ENCODE peak calls at places on chromosome 9, in six cellular contexts. One of them, this sample, is unnamed.

GRCh38 chr9:110391826-110392485 is 54.3 kb upstream of the TXNDC8 start:
- DNase-seq in GM12878: no peak
- DNase-seq in HepG2: no peak
- DNase-seq in SK-N-SH: no peak
- DNase-seq in A549: no peak
- DNase-seq in K562: no peak
- DNase-seq in this sample: no peak

GRCh38 chr9:12760758-12761157 is 14.1 kb upstream of the LURAP1L start:
- DNase-seq in GM12878: no peak
- DNase-seq in K562: no peak
- DNase-seq in HepG2: no peak
- DNase-seq in A549: no peak
- DNase-seq in SK-N-SH: no peak
- DNase-seq in this sample: no peak

GRCh38 chr9:93111371-93112115 is 15.5 kb downstream of the CARD19 start:
- DNase-seq in A549: no peak
- DNase-seq in HepG2: peak
- DNase-seq in SK-N-SH: no peak
- DNase-seq in K562: no peak
- DNase-seq in GM12878: no peak
- DNase-seq in this sample: no peak

GRCh38 chr9:73137286-73137899 is 14.3 kb upstream of the ANXA1 start:
- DNase-seq in GM12878: no peak
- DNase-seq in K562: no peak
- DNase-seq in SK-N-SH: no peak
- DNase-seq in HepG2: no peak
- DNase-seq in A549: no peak
- DNase-seq in this sample: no peak

GRCh38 chr9:19782005-19782404 is 6.8 kb downstream of the SLC24A2 start:
- DNase-seq in HepG2: no peak
- DNase-seq in GM12878: no peak
- DNase-seq in A549: no peak
- DNase-seq in K562: no peak
- DNase-seq in SK-N-SH: no peak
- DNase-seq in this sample: no peak

GRCh38 chr9:112041536-112042243 is 133.4 kb downstream of the SUSD1 start:
- DNase-seq in HepG2: peak
- DNase-seq in A549: peak
- DNase-seq in K562: no peak
- DNase-seq in GM12878: no peak
- DNase-seq in SK-N-SH: no peak
- DNase-seq in this sample: peak

GRCh38 chr9:123135458-123135857 is 102.0 kb downstream of the GPR21 start:
- DNase-seq in HepG2: no peak
- DNase-seq in A549: no peak
- DNase-seq in K562: no peak
- DNase-seq in SK-N-SH: no peak
- DNase-seq in GM12878: no peak
- DNase-seq in this sample: no peak

GRCh38 chr9:92100237-92100911 is 14.8 kb downstream of the SPTLC1 start:
- DNase-seq in HepG2: no peak
- DNase-seq in A549: peak
- DNase-seq in GM12878: no peak
- DNase-seq in K562: no peak
- DNase-seq in SK-N-SH: no peak
- DNase-seq in this sample: peak

GRCh38 chr9:16656432-16657169 is 213.9 kb downstream of the BNC2 start:
- DNase-seq in HepG2: no peak
- DNase-seq in A549: no peak
- DNase-seq in GM12878: no peak
- DNase-seq in SK-N-SH: no peak
- DNase-seq in K562: no peak
- DNase-seq in this sample: no peak

GRCh38 chr9:21709464-21710058 is 92.9 kb upstream of the MTAP start:
- DNase-seq in HepG2: peak
- DNase-seq in K562: no peak
- DNase-seq in GM12878: no peak
- DNase-seq in A549: peak
- DNase-seq in SK-N-SH: peak
- DNase-seq in this sample: peak

GRCh38 chr9:227882-228281 is 13.2 kb downstream of the DOCK8 start:
- DNase-seq in HepG2: no peak
- DNase-seq in K562: no peak
- DNase-seq in GM12878: no peak
- DNase-seq in A549: no peak
- DNase-seq in SK-N-SH: no peak
- DNase-seq in this sample: no peak

GRCh38 chr9:92444841-92445240 is 20.6 kb upstream of the OMD start:
- DNase-seq in A549: no peak
- DNase-seq in GM12878: no peak
- DNase-seq in SK-N-SH: no peak
- DNase-seq in K562: no peak
- DNase-seq in HepG2: no peak
- DNase-seq in this sample: no peak

GRCh38 chr9:124818431-124819281 is 34.6 kb upstream of the WDR38 start:
- DNase-seq in HepG2: peak
- DNase-seq in A549: no peak
- DNase-seq in K562: no peak
- DNase-seq in GM12878: no peak
- DNase-seq in SK-N-SH: peak
- DNase-seq in this sample: peak

GRCh38 chr9:131661954-131662621 is 77.8 kb downstream of the RAPGEF1 start:
- DNase-seq in GM12878: no peak
- DNase-seq in A549: no peak
- DNase-seq in HepG2: no peak
- DNase-seq in K562: peak
- DNase-seq in SK-N-SH: no peak
- DNase-seq in this sample: no peak

GRCh38 chr9:21747171-21747570 is 55.3 kb upstream of the MTAP start:
- DNase-seq in K562: no peak
- DNase-seq in HepG2: no peak
- DNase-seq in SK-N-SH: no peak
- DNase-seq in GM12878: no peak
- DNase-seq in A549: no peak
- DNase-seq in this sample: no peak

GRCh38 chr9:17135578-17135904 is 701 bp downstream of the CNTLN start:
- DNase-seq in K562: no peak
- DNase-seq in HepG2: no peak
- DNase-seq in GM12878: no peak
- DNase-seq in SK-N-SH: no peak
- DNase-seq in A549: no peak
- DNase-seq in this sample: no peak

GRCh38 chr9:93862877-93863545 is 92.1 kb downstream of the BARX1 start:
- DNase-seq in K562: no peak
- DNase-seq in HepG2: no peak
- DNase-seq in GM12878: no peak
- DNase-seq in SK-N-SH: no peak
- DNase-seq in A549: no peak
- DNase-seq in this sample: no peak

GRCh38 chr9:79616971-79617370 is 45.2 kb downstream of the TLE4 start:
- DNase-seq in SK-N-SH: no peak
- DNase-seq in HepG2: no peak
- DNase-seq in GM12878: no peak
- DNase-seq in A549: no peak
- DNase-seq in K562: no peak
- DNase-seq in this sample: no peak

GRCh38 chr9:2524601-2525000 is 97.0 kb upstream of the VLDLR start:
- DNase-seq in GM12878: no peak
- DNase-seq in HepG2: no peak
- DNase-seq in SK-N-SH: no peak
- DNase-seq in A549: no peak
- DNase-seq in K562: no peak
- DNase-seq in this sample: no peak

GRCh38 chr9:126564128-126564527 is 49.6 kb upstream of the LMX1B start:
- DNase-seq in K562: no peak
- DNase-seq in SK-N-SH: peak
- DNase-seq in A549: no peak
- DNase-seq in GM12878: no peak
- DNase-seq in HepG2: no peak
- DNase-seq in this sample: no peak

GRCh38 chr9:89878003-89878411 is 273.2 kb downstream of the GADD45G start:
- DNase-seq in SK-N-SH: no peak
- DNase-seq in A549: no peak
- DNase-seq in K562: no peak
- DNase-seq in GM12878: no peak
- DNase-seq in HepG2: no peak
- DNase-seq in this sample: no peak

GRCh38 chr9:96782241-96782640 is 4.4 kb upstream of the ZNF510 start:
- DNase-seq in SK-N-SH: no peak
- DNase-seq in GM12878: peak
- DNase-seq in HepG2: no peak
- DNase-seq in A549: no peak
- DNase-seq in K562: no peak
- DNase-seq in this sample: no peak

GRCh38 chr9:131673068-131673467 is 66.8 kb downstream of the RAPGEF1 start:
- DNase-seq in GM12878: no peak
- DNase-seq in K562: no peak
- DNase-seq in HepG2: no peak
- DNase-seq in A549: no peak
- DNase-seq in SK-N-SH: no peak
- DNase-seq in this sample: no peak

GRCh38 chr9:110980261-110980660 is 58.0 kb downstream of the LPAR1 start:
- DNase-seq in HepG2: no peak
- DNase-seq in SK-N-SH: no peak
- DNase-seq in GM12878: no peak
- DNase-seq in A549: no peak
- DNase-seq in K562: no peak
- DNase-seq in this sample: no peak

GRCh38 chr9:135022191-135022870 is 65.1 kb upstream of the OLFM1 start:
- DNase-seq in K562: no peak
- DNase-seq in SK-N-SH: no peak
- DNase-seq in HepG2: no peak
- DNase-seq in A549: no peak
- DNase-seq in GM12878: no peak
- DNase-seq in this sample: no peak

GRCh38 chr9:98075332-98075805 is 18.8 kb downstream of the NANS start:
- DNase-seq in SK-N-SH: no peak
- DNase-seq in HepG2: no peak
- DNase-seq in K562: no peak
- DNase-seq in GM12878: no peak
- DNase-seq in A549: no peak
- DNase-seq in this sample: peak

GRCh38 chr9:6096821-6097220 is 81.4 kb upstream of the RANBP6 start:
- DNase-seq in SK-N-SH: no peak
- DNase-seq in HepG2: no peak
- DNase-seq in A549: no peak
- DNase-seq in GM12878: no peak
- DNase-seq in K562: no peak
- DNase-seq in this sample: no peak

GRCh38 chr9:3946840-3947239 is 353.0 kb downstream of the GLIS3 start:
- DNase-seq in GM12878: no peak
- DNase-seq in SK-N-SH: no peak
- DNase-seq in HepG2: no peak
- DNase-seq in K562: no peak
- DNase-seq in A549: no peak
- DNase-seq in this sample: no peak

GRCh38 chr9:34646211-34647083 is at the start of gene GALT:
- DNase-seq in SK-N-SH: peak
- DNase-seq in HepG2: peak
- DNase-seq in GM12878: no peak
- DNase-seq in K562: peak
- DNase-seq in A549: peak
- DNase-seq in this sample: peak
- TF ChIP-seq RAD21 in SK-N-SH: peak
- TF ChIP-seq RAD21 in HepG2: peak
- TF ChIP-seq RAD21 in GM12878: no peak
- TF ChIP-seq RAD21 in K562: peak
- TF ChIP-seq RAD21 in A549: no peak
- TF ChIP-seq RAD21 in this sample: no peak

GRCh38 chr9:115261656-115262081 is 143.7 kb upstream of the TNC start:
- DNase-seq in K562: no peak
- DNase-seq in A549: peak
- DNase-seq in HepG2: no peak
- DNase-seq in GM12878: no peak
- DNase-seq in SK-N-SH: no peak
- DNase-seq in this sample: no peak

GRCh38 chr9:115262952-115263351 is 145.0 kb upstream of the TNC start:
- DNase-seq in GM12878: no peak
- DNase-seq in HepG2: no peak
- DNase-seq in K562: no peak
- DNase-seq in SK-N-SH: peak
- DNase-seq in A549: no peak
- DNase-seq in this sample: no peak

GRCh38 chr9:115263731-115264130 is 145.8 kb upstream of the TNC start:
- DNase-seq in A549: no peak
- DNase-seq in GM12878: no peak
- DNase-seq in K562: no peak
- DNase-seq in SK-N-SH: no peak
- DNase-seq in HepG2: no peak
- DNase-seq in this sample: no peak

GRCh38 chr9:115262477-115262876 is 144.5 kb upstream of the TNC start:
- DNase-seq in HepG2: peak
- DNase-seq in SK-N-SH: peak
- DNase-seq in A549: peak
- DNase-seq in K562: no peak
- DNase-seq in GM12878: no peak
- DNase-seq in this sample: peak

DNA sequence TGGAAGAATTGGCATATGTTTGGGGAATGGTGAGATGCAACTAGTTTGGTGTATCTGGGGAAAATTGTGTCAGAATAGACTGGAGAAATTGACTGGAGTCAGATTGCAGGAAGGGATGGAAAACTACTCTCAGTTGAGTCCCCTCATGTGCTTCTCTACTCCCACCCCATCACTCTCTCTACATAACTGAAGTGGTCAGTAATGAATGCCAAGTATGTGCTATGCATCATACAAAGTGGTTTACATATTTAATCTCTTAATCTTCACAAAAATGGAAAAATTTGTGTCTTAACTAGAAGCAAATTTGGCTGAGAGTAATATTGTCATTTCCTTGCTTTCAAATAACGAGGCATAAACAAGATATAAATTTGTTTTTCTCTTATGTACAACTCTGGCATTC is 146.4 kb upstream of the TNC start:
- DNase-seq in GM12878: no peak
- DNase-seq in A549: no peak
- DNase-seq in HepG2: no peak
- DNase-seq in K562: no peak
- DNase-seq in SK-N-SH: no peak
- DNase-seq in this sample: no peak
- TF ChIP-seq REST in GM12878: no peak
- TF ChIP-seq REST in A549: no peak
- TF ChIP-seq REST in HepG2: no peak
- TF ChIP-seq REST in K562: no peak
- TF ChIP-seq REST in SK-N-SH: no peak
- TF ChIP-seq REST in this sample: no peak

GRCh38 chr9:113764572-113764971 is 111.5 kb upstream of the ZNF618 start:
- DNase-seq in GM12878: no peak
- DNase-seq in K562: no peak
- DNase-seq in HepG2: no peak
- DNase-seq in A549: no peak
- DNase-seq in SK-N-SH: no peak
- DNase-seq in this sample: no peak

GRCh38 chr9:113763429-113763828 is 112.7 kb upstream of the ZNF618 start:
- DNase-seq in K562: no peak
- DNase-seq in GM12878: no peak
- DNase-seq in A549: no peak
- DNase-seq in SK-N-SH: no peak
- DNase-seq in HepG2: no peak
- DNase-seq in this sample: no peak
- TF ChIP-seq RAD21 in K562: no peak
- TF ChIP-seq RAD21 in GM12878: no peak
- TF ChIP-seq RAD21 in A549: no peak
- TF ChIP-seq RAD21 in SK-N-SH: no peak
- TF ChIP-seq RAD21 in HepG2: no peak
- TF ChIP-seq RAD21 in this sample: no peak

GRCh38 chr9:109110326-109111014 is 9.3 kb downstream of the TMEM245 start:
- DNase-seq in A549: no peak
- DNase-seq in HepG2: no peak
- DNase-seq in SK-N-SH: no peak
- DNase-seq in K562: no peak
- DNase-seq in GM12878: no peak
- DNase-seq in this sample: peak
- TF ChIP-seq REST in A549: no peak
- TF ChIP-seq REST in HepG2: no peak
- TF ChIP-seq REST in SK-N-SH: no peak
- TF ChIP-seq REST in K562: no peak
- TF ChIP-seq REST in GM12878: no peak
- TF ChIP-seq REST in this sample: no peak

This sample was measured in HCT116.